ENCODE peak calls at places on chromosomes 12 and 14, in six cellular contexts. K is GM12891, G is GM12892, P is esophagus squamous epithelium, F is lower leg skin, Y is stomach. L is an unnamed sample.

GRCh38 chr14:61570188-61570960 is 124.9 kb upstream of the HIF1A start:
- DNase-seq in Y (no peak), P (no peak), K (no peak), F (no peak), G (no peak), L (no peak)

GRCh38 chr14:26113930-26114329 is 483.9 kb downstream of the NOVA1 start:
- DNase-seq in K (no peak), Y (no peak), F (no peak), G (no peak), P (no peak), L (no peak)

GRCh38 chr14:70857499-70857895 is 48.2 kb upstream of the MAP3K9 start:
- DNase-seq in F (no peak), K (no peak), G (no peak), P (no peak), Y (no peak), L (no peak)

GRCh38 chr14:65345264-65345663 is 67.3 kb upstream of the FUT8 start:
- DNase-seq in G (no peak), F (no peak), Y (no peak), K (no peak), P (no peak), L (no peak)

GRCh38 chr14:76768201-76768656 is 7.0 kb downstream of the VASH1 start:
- DNase-seq in F (peak), Y (peak), P (no peak), K (peak), G (peak), L (peak)

GRCh38 chr12:101948365-101948764 is 71.0 kb downstream of the DRAM1 start:
- DNase-seq in F (no peak), G (no peak), K (no peak), P (no peak), Y (no peak), L (no peak)

GRCh38 chr12:106861984-106862894 is 87.8 kb downstream of the RIC8B start:
- DNase-seq in Y (no peak), G (no peak), F (no peak), K (no peak), P (no peak), L (no peak)

GRCh38 chr14:36373982-36374673 is 53.7 kb upstream of the MBIP start:
- DNase-seq in Y (peak), P (peak), G (peak), F (peak), K (peak), L (peak)

GRCh38 chr12:27554421-27555186 is 30.6 kb downstream of the PPFIBP1 start:
- DNase-seq in P (no peak), G (no peak), K (no peak), F (peak), Y (no peak), L (peak)

GRCh38 chr12:19584734-19585133 is 145.4 kb downstream of the AEBP2 start:
- DNase-seq in P (no peak), G (no peak), K (no peak), F (no peak), Y (no peak), L (no peak)

GRCh38 chr14:56490379-56490778 is 89.2 kb upstream of the TMEM260 start:
- DNase-seq in F (no peak), K (no peak), G (no peak), Y (no peak), P (no peak), L (no peak)

GRCh38 chr14:91261115-91261514 is 16.6 kb upstream of the GPR68 start:
- DNase-seq in F (no peak), K (no peak), Y (no peak), P (no peak), G (no peak), L (no peak)

GRCh38 chr14:67551940-67552339 is 18.9 kb downstream of the PLEKHH1 start:
- DNase-seq in P (no peak), Y (no peak), K (no peak), F (no peak), G (no peak), L (no peak)

GRCh38 chr12:1130164-1130563 is 139.1 kb downstream of the ERC1 start:
- DNase-seq in Y (peak), K (no peak), F (no peak), G (no peak), P (no peak), L (no peak)

GRCh38 chr12:107329569-107330324 is 236.4 kb upstream of the CRY1 start:
- DNase-seq in F (no peak), P (no peak), Y (no peak), K (no peak), G (no peak), L (no peak)

GRCh38 chr12:118124333-118124874 is 11.5 kb upstream of the PEBP1 start:
- DNase-seq in F (no peak), K (no peak), P (no peak), Y (no peak), G (no peak), L (no peak)

GRCh38 chr12:24719293-24719721 is 229.6 kb downstream of the BCAT1 start:
- DNase-seq in K (no peak), G (no peak), P (no peak), Y (no peak), F (no peak), L (no peak)

GRCh38 chr12:26832817-26833691 is at the start of gene ITPR2:
- DNase-seq in K (peak), G (peak), Y (peak), F (peak), P (peak), L (peak)

GRCh38 chr14:77241955-77242354 is 29.1 kb downstream of the NGB start:
- DNase-seq in P (no peak), K (no peak), F (no peak), G (no peak), Y (no peak), L (no peak)

DNA sequence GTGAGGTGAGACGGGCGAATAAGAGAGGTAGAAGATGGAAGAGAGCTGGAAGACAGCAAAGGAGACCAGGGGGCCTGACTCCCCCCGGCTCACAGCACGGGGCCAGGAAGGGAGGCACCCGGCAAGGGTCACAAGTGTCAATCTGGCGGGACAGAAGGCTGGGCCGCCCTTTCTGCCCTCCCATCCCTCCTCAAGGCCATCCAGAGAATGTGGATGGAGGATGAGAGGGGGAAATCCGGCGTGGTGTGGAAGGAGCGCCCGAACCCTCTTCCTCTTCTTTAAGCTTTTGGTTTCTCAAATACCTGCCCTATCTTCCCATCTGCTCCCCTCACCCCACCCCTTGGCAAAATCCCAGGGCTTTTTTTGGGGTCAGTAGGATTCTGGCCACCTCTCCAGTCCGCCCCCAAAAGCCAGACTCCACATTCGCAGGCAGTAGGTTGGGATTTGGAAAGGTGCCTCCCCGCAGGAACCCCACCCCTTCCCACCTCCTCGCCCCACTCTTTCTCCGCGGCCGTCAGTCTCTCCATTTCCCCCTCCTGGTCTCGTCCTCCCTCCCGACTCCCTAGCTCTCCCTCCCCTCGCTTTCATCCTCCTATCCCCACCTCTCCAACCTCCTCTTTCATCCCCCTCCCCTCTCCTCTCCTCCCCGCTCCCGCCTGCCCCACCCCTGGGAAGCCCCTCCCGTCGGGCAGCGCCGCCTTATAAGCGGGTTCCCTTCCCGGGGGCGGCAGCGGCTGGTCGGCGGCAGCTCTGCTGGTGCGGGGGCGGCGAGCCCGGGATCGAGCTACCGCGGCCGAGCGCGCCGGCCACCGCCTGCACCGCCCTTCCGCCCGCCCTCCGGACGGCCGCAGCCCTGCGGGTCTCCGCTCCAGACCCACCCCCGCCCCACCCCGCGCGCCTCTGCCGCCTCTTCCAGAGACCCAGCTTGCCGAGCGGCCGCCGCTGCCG is at the start of gene PTMS:
- DNase-seq in K (no peak), G (no peak), Y (peak), P (no peak), F (peak), L (peak)
- TF ChIP-seq POLR2A in K (no peak), G (peak), Y (no peak), P (no peak), F (peak), L (no peak)

DNA sequence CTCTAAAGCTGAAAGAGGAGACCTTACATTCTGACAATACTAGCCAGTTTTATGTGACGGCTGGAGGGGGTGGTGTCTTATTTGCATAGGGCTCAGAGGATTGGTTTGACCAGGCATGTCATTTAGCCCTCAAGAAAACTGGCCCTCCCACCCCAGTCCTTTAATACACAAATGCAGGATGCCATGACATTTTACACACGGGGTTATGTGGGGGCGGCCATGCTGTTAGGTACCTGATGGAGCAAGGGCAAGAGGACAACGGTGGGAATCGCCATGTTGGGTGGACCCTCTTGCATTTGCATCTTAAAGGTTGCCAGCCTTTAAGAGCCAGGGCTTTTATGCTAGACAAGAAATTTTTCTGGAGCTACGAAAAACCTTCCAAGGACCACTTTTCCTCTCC is 23.3 kb downstream of the MDM2 start:
- DNase-seq in K (no peak), P (no peak), F (no peak), Y (no peak), G (no peak), L (no peak)
- TF ChIP-seq POLR2A in K (peak), P (no peak), F (no peak), Y (no peak), G (peak), L (no peak)

DNA sequence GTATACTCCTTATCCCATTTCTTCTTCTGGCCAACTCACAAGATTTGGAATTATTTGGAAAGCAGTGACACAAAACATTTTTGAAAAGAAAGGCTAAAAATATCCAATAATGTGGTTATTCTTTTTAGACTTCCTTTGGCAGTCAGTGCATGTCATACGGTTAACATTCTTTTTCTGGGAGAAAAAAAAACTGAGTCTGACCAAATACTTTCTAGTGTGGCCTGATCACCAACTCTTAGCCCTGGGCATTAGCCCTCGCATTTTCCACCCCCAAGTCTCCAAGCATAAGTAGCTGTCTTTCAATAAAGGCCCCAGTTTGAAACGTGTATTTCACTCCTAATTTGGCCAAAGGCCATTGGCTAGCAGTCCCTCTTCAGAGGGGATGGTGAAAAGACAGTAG is 5.9 kb downstream of the RASSF3 start:
- DNase-seq in Y (no peak), K (no peak), F (no peak), G (no peak), P (no peak), L (no peak)
- TF ChIP-seq POLR2A in Y (no peak), K (no peak), F (no peak), G (no peak), P (no peak), L (no peak)

GRCh38 chr14:53955234-53955556 is 1.4 kb downstream of the BMP4 start:
- DNase-seq in Y (no peak), G (no peak), K (no peak), F (no peak), P (no peak), L (no peak)

GRCh38 chr14:53953828-53954550 is 2.6 kb downstream of the BMP4 start:
- DNase-seq in G (no peak), P (no peak), F (peak), Y (no peak), K (no peak), L (no peak)

GRCh38 chr14:53955671-53956426 is 776 bp downstream of the BMP4 start:
- DNase-seq in G (no peak), K (no peak), Y (peak), P (no peak), F (peak), L (no peak)

GRCh38 chr14:53953002-53953827 is 3.4 kb downstream of the BMP4 start:
- DNase-seq in Y (peak), F (peak), G (no peak), K (no peak), P (no peak), L (peak)

GRCh38 chr14:53954551-53955233 is 1.9 kb downstream of the BMP4 start:
- DNase-seq in K (no peak), G (no peak), Y (no peak), F (no peak), P (no peak), L (no peak)
- TF ChIP-seq POLR2A in K (no peak), G (no peak), Y (no peak), F (no peak), P (no peak), L (no peak)

GRCh38 chr14:49860988-49861387 is 8.4 kb upstream of the NEMF start:
- DNase-seq in K (no peak), F (no peak), P (no peak), G (no peak), Y (no peak), L (no peak)

GRCh38 chr14:49863483-49864262 is 11.1 kb upstream of the NEMF start:
- DNase-seq in P (no peak), F (no peak), K (no peak), G (no peak), Y (no peak), L (peak)

GRCh38 chr14:49858383-49858782 is 5.8 kb upstream of the NEMF start:
- DNase-seq in Y (no peak), F (no peak), K (no peak), G (no peak), P (no peak), L (no peak)

GRCh38 chr14:49861923-49862673 is 9.5 kb upstream of the NEMF start:
- DNase-seq in P (peak), Y (peak), K (no peak), F (peak), G (no peak), L (peak)

DNA sequence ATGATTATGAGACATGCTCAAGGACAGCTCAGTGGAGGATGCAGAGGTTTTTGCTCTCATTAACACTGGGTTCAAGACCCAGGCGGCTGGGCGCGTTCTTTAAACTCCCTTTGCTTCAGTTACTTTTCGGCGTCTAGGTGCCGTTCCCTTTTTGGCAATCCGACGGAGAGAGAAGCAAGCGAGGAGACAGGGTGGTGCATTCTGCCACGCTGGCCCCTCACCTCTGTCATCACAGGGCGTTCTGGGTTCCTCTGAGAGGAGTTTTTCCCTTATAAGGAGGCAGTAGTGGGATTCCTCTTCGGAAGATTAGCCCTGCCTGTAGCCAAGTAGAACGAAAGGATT is 9.0 kb upstream of the NEMF start:
- DNase-seq in Y (peak), K (no peak), F (peak), G (no peak), P (no peak), L (peak)
- TF ChIP-seq POLR2A in Y (no peak), K (peak), F (no peak), G (peak), P (no peak), L (peak)

DNA sequence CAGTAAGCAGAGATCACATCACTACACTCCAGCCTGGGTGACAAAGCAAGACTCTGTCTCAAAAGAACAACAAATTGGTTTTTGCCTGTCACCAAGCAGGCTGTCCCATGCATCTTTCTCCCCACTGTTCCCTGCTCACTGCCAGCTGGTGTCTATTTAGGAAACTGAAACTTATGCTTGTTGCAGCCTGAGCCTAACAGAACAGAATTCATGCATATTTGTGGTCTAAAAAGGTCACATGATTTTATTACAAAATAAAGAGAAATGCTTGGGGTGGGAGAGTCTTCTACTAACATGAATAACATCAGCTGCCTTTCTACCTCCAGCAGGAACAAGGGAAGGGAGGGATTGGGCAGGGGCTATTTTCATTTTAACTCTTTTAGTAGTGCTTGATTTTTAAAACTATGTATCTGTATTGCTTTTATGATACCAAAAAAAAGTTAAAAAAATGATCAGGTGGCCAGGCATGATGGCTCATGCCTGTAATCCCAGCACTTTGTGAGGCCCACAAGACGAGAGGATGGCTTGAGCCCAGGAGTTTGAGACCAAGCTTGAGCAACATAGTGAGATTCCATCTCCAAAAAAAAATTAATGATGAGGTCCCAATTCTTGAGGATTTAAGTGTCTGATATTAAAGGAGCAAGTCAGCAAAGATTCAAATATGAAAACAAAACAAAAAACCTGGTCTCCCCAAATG is 923 bp downstream of the STAT2 start:
- DNase-seq in K (no peak), G (no peak), P (no peak), F (no peak), Y (no peak), L (no peak)
- TF ChIP-seq POLR2A in K (no peak), G (no peak), P (no peak), F (no peak), Y (no peak), L (no peak)

L was measured in testis.